ENCODE peak calls at places on chromosomes 4 and X, in six cellular contexts. M is mammary epithelial cell; C is heart right ventricle; O is tibial artery; Z is CD8-positive, alpha-beta T cell; L is endodermal cell. B is an unnamed sample.
A peak's percentile ranks its signal among the peaks of the same experiment; 100 is the strongest.

GRCh38 chr4:173399016-173399415 is at the start of gene SCRG1:
- DNase-seq in M (no peak), C (no peak), O (peak; percentile 81), Z (no peak), L (no peak), B (no peak)

GRCh38 chr4:127141857-127142256 is 490.9 kb upstream of the INTU start:
- DNase-seq in M (peak; percentile 6), C (no peak), O (no peak), Z (no peak), L (no peak), B (no peak)

GRCh38 chr4:185682236-185682635 is 129.8 kb downstream of the SORBS2 start:
- DNase-seq in M (peak; percentile 46), C (no peak), O (no peak), Z (no peak), L (no peak), B (peak; percentile 78)

GRCh38 chr4:47050986-47051725 is 19.8 kb downstream of the GABRB1 start:
- DNase-seq in M (no peak), C (no peak), O (no peak), Z (no peak), L (no peak), B (no peak)

GRCh38 chrX:19303216-19303880 is 40.4 kb upstream of the PDHA1 start:
- DNase-seq in M (peak; percentile 72), C (no peak), O (peak; percentile 77), Z (no peak), L (no peak), B (peak; percentile 47)

GRCh38 chr4:37837446-37837845 is 11.0 kb downstream of the PGM2 start:
- DNase-seq in M (peak; percentile 21), C (no peak), O (no peak), Z (no peak), L (no peak), B (peak; percentile 68)

GRCh38 chr4:165207431-165208321 is at the start of gene KLHL2:
- DNase-seq in M (peak; percentile 59), C (peak; percentile 85), O (peak; percentile 88), Z (peak; percentile 61), L (peak; percentile 83), B (peak; percentile 45)

GRCh38 chr4:15598644-15599043 is 56.5 kb downstream of the FBXL5 start:
- DNase-seq in M (no peak), C (no peak), O (no peak), Z (no peak), L (no peak), B (peak; percentile 71)

GRCh38 chr4:14916554-14917304 is 85.6 kb upstream of the CPEB2 start:
- DNase-seq in M (peak; percentile 63), C (no peak), O (no peak), Z (no peak), L (peak; percentile 56), B (peak; percentile 83)

GRCh38 chr4:8333726-8334460 is 64.3 kb downstream of the HTRA3 start:
- DNase-seq in M (no peak), C (no peak), O (peak; percentile 37), Z (no peak), L (peak; percentile 20), B (no peak)

GRCh38 chr4:38967260-38968095 is 64.7 kb downstream of the TMEM156 start:
- DNase-seq in M (peak; percentile 68), C (no peak), O (no peak), Z (no peak), L (no peak), B (peak; percentile 70)

GRCh38 chrX:20116087-20116574 is 576 bp downstream of the MAP7D2 start:
- DNase-seq in M (no peak), C (no peak), O (no peak), Z (no peak), L (peak; percentile 71), B (no peak)

GRCh38 chrX:357693-358471 is 28.8 kb downstream of the PPP2R3B start:
- DNase-seq in M (no peak), C (no peak), O (peak; percentile 48), Z (peak; percentile 77), L (no peak), B (peak; percentile 40)

GRCh38 chr4:73919691-73920090 is 50.5 kb downstream of the CXCL1 start:
- DNase-seq in M (peak; percentile 41), C (no peak), O (no peak), Z (no peak), L (no peak), B (no peak)

GRCh38 chr4:73923631-73923937 is 54.4 kb downstream of the CXCL1 start:
- DNase-seq in M (no peak), C (no peak), O (no peak), Z (no peak), L (no peak), B (no peak)

GRCh38 chr4:73918058-73918457 is 48.9 kb downstream of the CXCL1 start:
- DNase-seq in M (no peak), C (no peak), O (no peak), Z (no peak), L (no peak), B (no peak)

GRCh38 chr4:73922766-73923630 is 53.8 kb downstream of the CXCL1 start:
- DNase-seq in M (peak; percentile 33), C (no peak), O (no peak), Z (no peak), L (no peak), B (peak; percentile 37)

DNA sequence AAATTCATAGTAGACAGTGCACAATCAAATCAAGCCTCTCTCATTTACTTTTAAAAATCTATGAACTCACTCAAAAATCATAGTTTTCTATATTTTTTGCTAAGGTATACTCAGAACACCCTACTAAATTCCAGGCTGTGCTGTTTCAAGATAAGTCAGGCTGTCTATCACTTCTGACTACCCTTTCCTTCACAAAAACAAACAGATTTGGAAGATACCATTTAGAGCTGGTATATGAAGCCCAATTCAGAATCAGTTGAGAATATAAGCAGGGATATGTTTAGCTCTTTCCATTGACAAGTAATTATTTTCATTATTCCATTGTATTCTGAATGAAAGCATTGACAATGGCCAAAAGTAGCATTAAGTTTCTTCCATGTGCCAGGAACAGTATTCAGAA is 53.1 kb downstream of the CXCL1 start:
- DNase-seq in M (no peak), C (no peak), O (no peak), Z (no peak), L (no peak), B (no peak)
- H3K27ac ChIP-seq in M (no peak overlapping the region), C (no peak overlapping the region), O (no peak overlapping the region), Z (no peak overlapping the region), L (no peak overlapping the region), B (no peak overlapping the region)

GRCh38 chrX:72038868-72039267 is 92.8 kb downstream of the RTL5 start:
- DNase-seq in M (no peak), C (no peak), O (no peak), Z (no peak), L (no peak), B (no peak)

GRCh38 chrX:72042860-72043248 is 88.9 kb downstream of the RTL5 start:
- DNase-seq in M (no peak), C (no peak), O (no peak), Z (no peak), L (peak; percentile 11), B (no peak)

GRCh38 chrX:72041166-72041565 is 90.5 kb downstream of the RTL5 start:
- DNase-seq in M (no peak), C (no peak), O (no peak), Z (no peak), L (peak; percentile 14), B (no peak)

GRCh38 chrX:72045141-72045540 is 86.6 kb downstream of the RTL5 start:
- DNase-seq in M (peak; percentile 30), C (no peak), O (no peak), Z (no peak), L (peak; percentile 58), B (no peak)

GRCh38 chrX:72041901-72042859 is 89.5 kb downstream of the RTL5 start:
- DNase-seq in M (no peak), C (no peak), O (no peak), Z (no peak), L (peak; percentile 32), B (no peak)
- H3K27me3 ChIP-seq in M (no peaks in the 10 kb centered on the region), C (no peaks in the 10 kb centered on the region), O (no peaks in the 10 kb centered on the region), Z (no peaks in the 10 kb centered on the region), L (no peaks in the 10 kb centered on the region), B (no peaks in the 10 kb centered on the region)

GRCh38 chr4:147528054-147528453 is 47.2 kb downstream of the EDNRA start:
- DNase-seq in M (no peak), C (no peak), O (no peak), Z (no peak), L (no peak), B (no peak)
- H3K27ac ChIP-seq in M (no peak overlapping the region), C (no peak overlapping the region), O (no peak overlapping the region), Z (no peak overlapping the region), L (no peak overlapping the region), B (no peak overlapping the region)

DNA sequence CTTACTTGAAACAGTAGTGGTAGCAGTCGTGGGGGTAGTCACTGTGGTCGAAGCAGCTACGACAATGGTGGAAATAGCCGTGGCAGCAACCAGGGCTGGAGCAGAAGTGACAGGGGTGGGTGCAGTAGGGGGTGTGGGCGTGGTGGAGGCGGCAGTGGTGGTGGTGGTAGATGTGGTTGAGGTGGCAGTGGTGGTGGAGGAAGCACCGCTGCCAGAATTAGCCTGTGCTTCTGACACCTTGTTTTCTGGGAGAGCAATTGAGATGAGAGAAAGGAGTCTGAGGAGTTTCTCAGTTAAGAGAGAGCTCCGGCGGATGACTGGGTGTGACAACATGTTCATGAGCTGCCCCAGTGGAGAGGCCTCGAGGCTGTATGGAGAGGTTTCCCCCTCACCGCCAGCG is 113.5 kb upstream of the HSD17B10 start:
- DNase-seq in M (no peak), C (no peak), O (no peak), Z (peak; percentile 20), L (no peak), B (no peak)
- H3K27me3 ChIP-seq in M (peaks cover 3% of the 10 kb centered on the region), C (no peaks in the 10 kb centered on the region), O (no peaks in the 10 kb centered on the region), Z (no peaks in the 10 kb centered on the region), L (no peaks in the 10 kb centered on the region), B (no peaks in the 10 kb centered on the region)

B was measured in brain microvascular endothelial cell.